ENCODE peak calls at places on chromosomes 7 and 10, in six cellular contexts. K, U, Z, O, N and J are unnamed samples.

GRCh38 chr7:92634125-92634710 is 44.0 kb upstream of the FAM133B start:
- DNase-seq in K (no peak), U (no peak), Z (no peak), O (peak), N (no peak), J (peak)

GRCh38 chr7:29328811-29329210 is 134.2 kb downstream of the CHN2 start:
- DNase-seq in K (no peak), U (no peak), Z (no peak), O (peak), N (no peak), J (no peak)

GRCh38 chr10:73655990-73656298 is at the start of gene SYNPO2L:
- DNase-seq in K (no peak), U (no peak), Z (no peak), O (no peak), N (no peak), J (no peak)

GRCh38 chr7:51280156-51280555 is 36.5 kb downstream of the COBL start:
- DNase-seq in K (no peak), U (no peak), Z (no peak), O (no peak), N (no peak), J (no peak)

GRCh38 chr7:72709909-72710308 is 118.1 kb downstream of the TYW1B start:
- DNase-seq in K (peak), U (no peak), Z (no peak), O (no peak), N (no peak), J (no peak)

GRCh38 chr10:49001402-49001801 is 61.8 kb upstream of the LRRC18 start:
- DNase-seq in K (no peak), U (peak), Z (no peak), O (no peak), N (no peak), J (no peak)

GRCh38 chr7:71414490-71414889 is 282.5 kb downstream of the GALNT17 start:
- DNase-seq in K (no peak), U (no peak), Z (no peak), O (peak), N (no peak), J (no peak)

GRCh38 chr7:151089893-151090730 is 3.8 kb downstream of the AGAP3 start:
- DNase-seq in K (no peak), U (no peak), Z (no peak), O (no peak), N (no peak), J (peak)

GRCh38 chr10:70664702-70665195 is 7.6 kb upstream of the ADAMTS14 start:
- DNase-seq in K (peak), U (no peak), Z (no peak), O (peak), N (no peak), J (no peak)

GRCh38 chr7:126715076-126715475 is 537.7 kb downstream of the GRM8 start:
- DNase-seq in K (no peak), U (no peak), Z (no peak), O (no peak), N (no peak), J (no peak)

GRCh38 chr10:17239276-17239660 is 11.2 kb downstream of the VIM start:
- DNase-seq in K (no peak), U (no peak), Z (no peak), O (no peak), N (no peak), J (no peak)

GRCh38 chr7:30321992-30322637 is 37.7 kb downstream of the ZNRF2 start:
- DNase-seq in K (no peak), U (no peak), Z (no peak), O (peak), N (no peak), J (peak)

GRCh38 chr7:148919859-148920258 is 35.8 kb upstream of the EZH2 start:
- DNase-seq in K (no peak), U (no peak), Z (no peak), O (no peak), N (no peak), J (no peak)

GRCh38 chr7:124456286-124456685 is 309.3 kb downstream of the GPR37 start:
- DNase-seq in K (no peak), U (no peak), Z (no peak), O (no peak), N (no peak), J (no peak)

GRCh38 chr10:45514283-45515270 is 140.6 kb downstream of the ALOX5 start:
- DNase-seq in K (peak), U (no peak), Z (no peak), O (no peak), N (no peak), J (no peak)

GRCh38 chr7:73602721-73603651 is 21.3 kb downstream of the MLXIPL start:
- DNase-seq in K (no peak), U (peak), Z (no peak), O (no peak), N (no peak), J (no peak)

GRCh38 chr10:22335204-22335956 is 9.9 kb upstream of the SPAG6 start:
- DNase-seq in K (peak), U (peak), Z (no peak), O (peak), N (no peak), J (peak)

GRCh38 chr7:149454006-149454405 is 6.9 kb downstream of the ZNF777 start:
- DNase-seq in K (no peak), U (no peak), Z (no peak), O (no peak), N (no peak), J (no peak)

GRCh38 chr10:44944354-44944753 is 15.2 kb upstream of the RASSF4 start:
- DNase-seq in K (no peak), U (no peak), Z (no peak), O (no peak), N (no peak), J (no peak)

GRCh38 chr10:38605153-38605661 is 511.1 kb downstream of the ZNF37A start:
- DNase-seq in K (no peak), U (no peak), Z (no peak), O (no peak), N (no peak), J (no peak)

GRCh38 chr10:87761892-87762291 is 56.1 kb downstream of the ATAD1 start:
- DNase-seq in K (no peak), U (no peak), Z (no peak), O (peak), N (peak), J (peak)

GRCh38 chr10:49645417-49646255 is 31.8 kb downstream of the CHAT start:
- DNase-seq in K (no peak), U (no peak), Z (no peak), O (peak), N (no peak), J (no peak)

GRCh38 chr7:129636641-129637040 is 25.1 kb downstream of the NRF1 start:
- DNase-seq in K (no peak), U (no peak), Z (no peak), O (no peak), N (no peak), J (no peak)

GRCh38 chr7:21767300-21767900 is 178.3 kb downstream of the CDCA7L start:
- DNase-seq in K (peak), U (peak), Z (no peak), O (peak), N (no peak), J (peak)